ENCODE peak calls at places on chromosomes 12 and 14, in four cellular contexts. P is WTC11, D is astrocyte, W is right lobe of liver. U is an unnamed sample.

GRCh38 chr14:88248606-88249005 is 74.5 kb downstream of the KCNK10 start:
- DNase-seq in P (no peak), D (peak), W (no peak), U (no peak)

GRCh38 chr12:105220150-105220928 is 15.6 kb downstream of the APPL2 start:
- DNase-seq in P (no peak), D (no peak), W (no peak), U (no peak)

GRCh38 chr14:38124496-38124895 is 83.2 kb upstream of the SSTR1 start:
- DNase-seq in P (no peak), D (no peak), W (no peak), U (no peak)

GRCh38 chr12:64273527-64274403 is 51.7 kb upstream of the KICS2 start:
- DNase-seq in P (peak), D (no peak), W (no peak), U (no peak)

GRCh38 chr12:119624971-119625370 is 31.4 kb downstream of the TMEM233 start:
- DNase-seq in P (no peak), D (peak), W (no peak), U (no peak)

GRCh38 chr12:51721281-51721940 is 127.1 kb downstream of the FIGNL2 start:
- DNase-seq in P (peak), D (peak), W (peak), U (no peak)

GRCh38 chr14:81594012-81594411 is 60.4 kb upstream of the SEL1L start:
- DNase-seq in P (no peak), D (no peak), W (no peak), U (no peak)

GRCh38 chr12:39464976-39465375 is 22.1 kb upstream of the KIF21A start:
- DNase-seq in P (no peak), D (no peak), W (no peak), U (no peak)

GRCh38 chr14:54285030-54285429 is 111.8 kb upstream of the CDKN3 start:
- DNase-seq in P (no peak), D (no peak), W (no peak), U (no peak)

GRCh38 chr14:104195854-104196253 is 57.5 kb downstream of the KIF26A start:
- DNase-seq in P (no peak), D (no peak), W (no peak), U (no peak)

GRCh38 chr14:102729825-102730224 is 47.4 kb upstream of the TRAF3 start:
- DNase-seq in P (no peak), D (no peak), W (no peak), U (no peak)

GRCh38 chr14:99612737-99613330 is 8.8 kb upstream of the CCDC85C start:
- DNase-seq in P (no peak), D (peak), W (no peak), U (no peak)

GRCh38 chr14:74962493-74962892 is 7.1 kb upstream of the PGF start:
- DNase-seq in P (no peak), D (no peak), W (no peak), U (no peak)

GRCh38 chr14:105060751-105061427 is 4.3 kb downstream of the GPR132 start:
- DNase-seq in P (no peak), D (no peak), W (peak), U (no peak)

DNA sequence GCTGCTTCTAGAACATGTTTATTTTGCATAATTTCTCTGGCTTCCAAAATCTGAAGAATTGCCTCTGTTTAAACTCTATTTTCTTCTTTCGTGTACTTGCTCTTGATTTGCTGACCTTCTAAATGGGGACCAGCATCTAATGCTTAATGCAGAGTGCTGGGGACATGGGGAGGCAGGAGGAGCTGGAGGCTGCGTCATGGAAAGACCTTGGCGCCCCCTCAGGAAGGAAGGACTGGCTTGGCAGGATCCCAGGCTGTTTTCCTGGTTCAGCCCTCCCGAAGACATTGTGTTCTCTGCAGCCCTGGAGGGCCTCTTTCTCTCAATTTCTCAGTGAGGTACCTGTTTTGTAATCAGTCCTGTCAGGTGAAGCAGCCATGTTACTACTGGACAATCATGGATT is 5.5 kb downstream of the PRKCH start:
- DNase-seq in P (peak), D (no peak), W (peak), U (no peak)
- TF ChIP-seq CTCF in P (no peak), D (no peak), W (no peak), U (no peak)

GRCh38 chr12:43758728-43759563 is at the start of the genes IRAK4 and PUS7L:
- DNase-seq in P (peak), D (peak), W (peak), U (peak)
- TF ChIP-seq CTCF in P (no peak), D (peak), W (peak), U (peak)

DNA sequence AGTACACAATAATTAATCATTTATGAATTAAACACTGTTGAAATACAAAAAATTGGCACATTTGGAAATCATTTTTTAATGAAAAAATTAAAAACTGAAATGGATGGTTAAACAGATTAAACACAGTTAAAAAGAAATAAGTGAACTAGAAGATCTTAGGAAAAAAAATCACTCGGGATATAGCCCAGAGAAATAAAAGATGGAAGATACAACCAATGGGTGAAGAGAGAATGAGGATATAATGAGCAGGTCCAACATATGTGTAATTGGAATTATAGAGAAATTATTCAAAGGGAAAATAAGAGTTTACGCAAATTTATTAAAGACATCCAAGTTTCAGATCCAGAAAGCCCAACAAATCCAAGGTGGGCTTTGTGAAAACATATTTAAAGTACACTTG is 6.1 kb downstream of the GPR137C start:
- DNase-seq in P (no peak), D (no peak), W (no peak), U (no peak)
- TF ChIP-seq CTCF in P (no peak), D (no peak), W (no peak), U (no peak)

GRCh38 chr12:122503783-122504590 is 3.3 kb upstream of the ZCCHC8 start:
- DNase-seq in P (no peak), D (no peak), W (no peak), U (no peak)
- TF ChIP-seq CTCF in P (no peak), D (no peak), W (no peak), U (no peak)

DNA sequence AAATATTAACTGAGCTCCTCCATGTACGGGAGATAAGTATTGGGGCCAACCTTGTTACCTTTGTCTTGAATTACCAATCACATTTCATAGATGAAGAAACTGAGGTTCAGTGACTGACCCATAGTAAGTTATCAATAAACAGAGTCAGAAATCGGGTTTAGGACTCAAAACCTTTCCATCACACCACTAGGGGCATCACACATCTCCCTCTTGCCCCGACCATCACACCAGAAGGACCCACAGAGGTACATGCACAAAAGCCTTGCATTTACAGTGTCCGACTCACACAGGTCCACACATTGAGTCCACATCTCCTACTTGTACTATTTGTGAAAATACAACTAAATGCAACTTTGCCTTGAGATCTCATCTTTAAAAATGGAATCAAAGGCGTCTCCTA is 29.4 kb downstream of the KCNA5 start:
- DNase-seq in P (no peak), D (no peak), W (no peak), U (no peak)
- TF ChIP-seq CTCF in P (no peak), D (peak), W (no peak), U (no peak)

GRCh38 chr12:48053883-48054282 is 49.6 kb upstream of the COL2A1 start:
- DNase-seq in P (no peak), D (no peak), W (no peak), U (no peak)
- TF ChIP-seq CTCF in P (no peak), D (no peak), W (no peak), U (no peak)

DNA sequence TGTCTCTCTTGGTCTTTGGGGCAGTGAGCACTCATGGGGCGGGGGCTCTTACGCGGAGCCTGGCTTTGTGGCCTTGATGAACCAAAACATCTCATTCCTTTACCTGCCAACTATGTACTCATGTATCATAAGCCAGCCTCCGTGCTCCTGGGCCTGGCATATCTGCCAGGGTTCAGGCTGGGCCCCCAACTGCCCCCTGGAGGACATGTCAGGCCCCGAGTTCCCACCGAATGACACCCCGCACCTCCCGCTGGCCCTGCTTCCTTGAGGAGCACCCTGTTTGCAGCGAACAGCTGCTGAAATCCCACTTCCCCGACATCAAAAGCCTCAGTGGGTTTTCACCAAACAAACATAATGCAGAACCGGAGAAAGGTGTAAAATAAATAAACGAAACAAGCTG is 139.3 kb downstream of the RBM19 start:
- DNase-seq in P (peak), D (no peak), W (no peak), U (no peak)
- TF ChIP-seq CTCF in P (no peak), D (no peak), W (no peak), U (no peak)

DNA sequence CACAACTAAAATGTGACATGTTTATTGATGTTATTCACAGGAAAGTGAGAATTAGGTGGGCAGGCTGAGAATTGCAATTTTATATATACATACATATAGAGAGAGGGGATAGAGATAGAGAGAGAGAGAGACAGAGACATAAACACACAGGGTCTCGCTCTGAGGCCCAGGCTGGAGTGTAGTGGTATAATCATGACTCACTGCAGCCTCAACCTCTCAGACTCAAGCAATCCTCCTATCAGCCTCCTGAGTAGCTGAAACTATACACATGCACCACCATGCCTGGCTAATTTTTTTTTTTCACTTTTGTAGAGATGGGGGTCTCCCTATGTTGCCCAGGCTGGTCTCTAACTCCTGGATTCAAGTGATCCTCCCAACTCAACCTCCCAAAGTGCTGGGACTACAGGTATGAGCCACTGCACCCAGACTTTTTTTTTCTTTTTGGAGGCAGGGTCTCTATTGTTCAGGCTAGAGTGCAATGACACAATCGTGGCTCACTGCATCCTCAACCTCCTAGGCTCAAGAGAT is 49.1 kb downstream of the R3HDM2 start:
- DNase-seq in P (no peak), D (no peak), W (no peak), U (no peak)
- TF ChIP-seq CTCF in P (no peak), D (no peak), W (no peak), U (no peak)

GRCh38 chr14:65373671-65374039 is 38.9 kb upstream of the FUT8 start:
- DNase-seq in P (no peak), D (no peak), W (no peak), U (no peak)
- TF ChIP-seq CTCF in P (no peak), D (no peak), W (no peak), U (no peak)

DNA sequence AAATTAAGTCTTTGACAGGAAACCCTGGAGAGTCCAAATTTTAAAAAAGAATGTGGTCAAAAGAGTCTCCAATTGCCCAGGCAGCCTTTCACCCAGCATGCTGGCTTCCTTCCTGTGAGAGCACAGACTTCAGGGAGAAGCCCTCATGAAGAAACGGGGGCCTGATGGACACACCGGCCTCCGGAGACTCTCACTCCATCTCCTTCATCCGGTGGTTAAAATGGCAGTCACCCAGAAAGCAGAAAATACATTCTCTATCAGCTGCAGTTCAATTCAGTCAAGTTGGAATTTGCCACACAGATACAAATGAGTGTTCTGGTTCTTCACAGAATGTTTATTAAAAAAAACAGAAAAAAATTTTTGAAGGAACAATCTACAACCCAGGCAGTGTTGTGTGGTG is 56.5 kb downstream of the CPM start:
- DNase-seq in P (no peak), D (peak), W (no peak), U (no peak)
- TF ChIP-seq CTCF in P (no peak), D (no peak), W (no peak), U (no peak)

U was measured in esophagus squamous epithelium.